ENCODE peak calls at places on chromosomes 12 and 14, in ten cellular contexts. One of them, this sample, is unnamed.

GRCh38 chr14:65336191-65336591 is 76.3 kb upstream of the FUT8 start:
- DNase-seq in choroid plexus epithelial cell: peak
- DNase-seq in cardiac fibroblast: peak
- DNase-seq in RWPE1: no peak
- DNase-seq in GM23248: peak
- DNase-seq in posterior cingulate gyrus: no peak
- DNase-seq in glutamatergic neuron: no peak
- DNase-seq in COR-L47: no peak
- DNase-seq in bronchial epithelial cell: no peak
- DNase-seq in A549: no peak
- DNase-seq in this sample: no peak

GRCh38 chr12:128995619-128996018 is 142.3 kb downstream of the GLT1D1 start:
- DNase-seq in bronchial epithelial cell: no peak
- DNase-seq in posterior cingulate gyrus: no peak
- DNase-seq in GM23248: no peak
- DNase-seq in A549: no peak
- DNase-seq in choroid plexus epithelial cell: no peak
- DNase-seq in RWPE1: no peak
- DNase-seq in COR-L47: no peak
- DNase-seq in cardiac fibroblast: no peak
- DNase-seq in glutamatergic neuron: no peak
- DNase-seq in this sample: no peak

GRCh38 chr14:77184396-77185092 is 2.9 kb downstream of the TMEM63C start:
- DNase-seq in bronchial epithelial cell: peak
- DNase-seq in glutamatergic neuron: no peak
- DNase-seq in RWPE1: no peak
- DNase-seq in choroid plexus epithelial cell: no peak
- DNase-seq in posterior cingulate gyrus: peak
- DNase-seq in A549: no peak
- DNase-seq in GM23248: no peak
- DNase-seq in cardiac fibroblast: no peak
- DNase-seq in COR-L47: no peak
- DNase-seq in this sample: no peak

GRCh38 chr14:57845802-57846531 is 19.9 kb downstream of the SLC35F4 start:
- DNase-seq in bronchial epithelial cell: no peak
- DNase-seq in GM23248: peak
- DNase-seq in A549: no peak
- DNase-seq in COR-L47: no peak
- DNase-seq in glutamatergic neuron: no peak
- DNase-seq in choroid plexus epithelial cell: no peak
- DNase-seq in RWPE1: no peak
- DNase-seq in cardiac fibroblast: no peak
- DNase-seq in posterior cingulate gyrus: no peak
- DNase-seq in this sample: peak

GRCh38 chr12:27542628-27543027 is 18.6 kb downstream of the PPFIBP1 start:
- DNase-seq in COR-L47: no peak
- DNase-seq in glutamatergic neuron: no peak
- DNase-seq in choroid plexus epithelial cell: peak
- DNase-seq in posterior cingulate gyrus: no peak
- DNase-seq in GM23248: peak
- DNase-seq in cardiac fibroblast: peak
- DNase-seq in RWPE1: peak
- DNase-seq in bronchial epithelial cell: peak
- DNase-seq in A549: peak
- DNase-seq in this sample: no peak

GRCh38 chr12:54306925-54307731 is 6.3 kb upstream of the NFE2 start:
- DNase-seq in choroid plexus epithelial cell: peak
- DNase-seq in glutamatergic neuron: no peak
- DNase-seq in A549: peak
- DNase-seq in GM23248: peak
- DNase-seq in posterior cingulate gyrus: no peak
- DNase-seq in COR-L47: no peak
- DNase-seq in bronchial epithelial cell: peak
- DNase-seq in cardiac fibroblast: peak
- DNase-seq in RWPE1: peak
- DNase-seq in this sample: no peak

GRCh38 chr12:117896009-117896408 is 72.8 kb downstream of the KSR2 start:
- DNase-seq in bronchial epithelial cell: no peak
- DNase-seq in cardiac fibroblast: no peak
- DNase-seq in COR-L47: no peak
- DNase-seq in glutamatergic neuron: no peak
- DNase-seq in GM23248: no peak
- DNase-seq in RWPE1: no peak
- DNase-seq in posterior cingulate gyrus: no peak
- DNase-seq in choroid plexus epithelial cell: no peak
- DNase-seq in A549: no peak
- DNase-seq in this sample: no peak

GRCh38 chr14:100031506-100032281 is 33.5 kb upstream of the EVL start:
- DNase-seq in bronchial epithelial cell: peak
- DNase-seq in choroid plexus epithelial cell: peak
- DNase-seq in cardiac fibroblast: peak
- DNase-seq in glutamatergic neuron: no peak
- DNase-seq in posterior cingulate gyrus: no peak
- DNase-seq in COR-L47: no peak
- DNase-seq in GM23248: peak
- DNase-seq in RWPE1: peak
- DNase-seq in A549: peak
- DNase-seq in this sample: peak

GRCh38 chr12:106342397-106343212 is 14.9 kb upstream of the POLR3B start:
- DNase-seq in RWPE1: peak
- DNase-seq in A549: peak
- DNase-seq in cardiac fibroblast: peak
- DNase-seq in GM23248: peak
- DNase-seq in glutamatergic neuron: no peak
- DNase-seq in bronchial epithelial cell: peak
- DNase-seq in choroid plexus epithelial cell: peak
- DNase-seq in COR-L47: no peak
- DNase-seq in posterior cingulate gyrus: no peak
- DNase-seq in this sample: no peak

GRCh38 chr14:27253946-27254345 is 656.1 kb upstream of the NOVA1 start:
- DNase-seq in choroid plexus epithelial cell: no peak
- DNase-seq in COR-L47: no peak
- DNase-seq in glutamatergic neuron: no peak
- DNase-seq in posterior cingulate gyrus: no peak
- DNase-seq in cardiac fibroblast: no peak
- DNase-seq in GM23248: no peak
- DNase-seq in bronchial epithelial cell: no peak
- DNase-seq in A549: no peak
- DNase-seq in RWPE1: no peak
- DNase-seq in this sample: no peak

GRCh38 chr12:50753232-50753769 is 10.6 kb upstream of the ATF1 start:
- DNase-seq in glutamatergic neuron: no peak
- DNase-seq in cardiac fibroblast: no peak
- DNase-seq in bronchial epithelial cell: peak
- DNase-seq in RWPE1: no peak
- DNase-seq in GM23248: no peak
- DNase-seq in choroid plexus epithelial cell: no peak
- DNase-seq in posterior cingulate gyrus: no peak
- DNase-seq in A549: no peak
- DNase-seq in COR-L47: no peak
- DNase-seq in this sample: no peak

GRCh38 chr12:6788972-6789905 is at the start of gene CD4:
- DNase-seq in glutamatergic neuron: no peak
- DNase-seq in cardiac fibroblast: no peak
- DNase-seq in GM23248: no peak
- DNase-seq in A549: no peak
- DNase-seq in choroid plexus epithelial cell: no peak
- DNase-seq in posterior cingulate gyrus: no peak
- DNase-seq in COR-L47: no peak
- DNase-seq in bronchial epithelial cell: no peak
- DNase-seq in RWPE1: no peak
- DNase-seq in this sample: no peak

GRCh38 chr12:586318-587071 is 76.8 kb downstream of the NINJ2 start:
- DNase-seq in GM23248: no peak
- DNase-seq in choroid plexus epithelial cell: no peak
- DNase-seq in posterior cingulate gyrus: no peak
- DNase-seq in glutamatergic neuron: no peak
- DNase-seq in cardiac fibroblast: no peak
- DNase-seq in RWPE1: no peak
- DNase-seq in COR-L47: no peak
- DNase-seq in A549: no peak
- DNase-seq in bronchial epithelial cell: no peak
- DNase-seq in this sample: no peak

GRCh38 chr14:75654127-75654732 is 6.4 kb downstream of the ERG28 start:
- DNase-seq in COR-L47: peak
- DNase-seq in A549: peak
- DNase-seq in cardiac fibroblast: peak
- DNase-seq in GM23248: peak
- DNase-seq in bronchial epithelial cell: peak
- DNase-seq in glutamatergic neuron: peak
- DNase-seq in posterior cingulate gyrus: peak
- DNase-seq in RWPE1: peak
- DNase-seq in choroid plexus epithelial cell: peak
- DNase-seq in this sample: peak

GRCh38 chr14:75453817-75454434 is 26.1 kb downstream of the JDP2 start:
- DNase-seq in choroid plexus epithelial cell: no peak
- DNase-seq in cardiac fibroblast: no peak
- DNase-seq in COR-L47: no peak
- DNase-seq in posterior cingulate gyrus: no peak
- DNase-seq in A549: no peak
- DNase-seq in glutamatergic neuron: no peak
- DNase-seq in GM23248: no peak
- DNase-seq in RWPE1: no peak
- DNase-seq in bronchial epithelial cell: no peak
- DNase-seq in this sample: no peak

GRCh38 chr12:76782440-76782996 is 18.6 kb downstream of the ZDHHC17 start:
- DNase-seq in COR-L47: no peak
- DNase-seq in bronchial epithelial cell: no peak
- DNase-seq in GM23248: no peak
- DNase-seq in RWPE1: no peak
- DNase-seq in A549: no peak
- DNase-seq in glutamatergic neuron: no peak
- DNase-seq in posterior cingulate gyrus: no peak
- DNase-seq in cardiac fibroblast: peak
- DNase-seq in choroid plexus epithelial cell: peak
- DNase-seq in this sample: no peak

GRCh38 chr14:102900631-102901571 is 21.6 kb upstream of the AMN start:
- DNase-seq in choroid plexus epithelial cell: no peak
- DNase-seq in RWPE1: no peak
- DNase-seq in bronchial epithelial cell: no peak
- DNase-seq in cardiac fibroblast: no peak
- DNase-seq in A549: no peak
- DNase-seq in GM23248: no peak
- DNase-seq in glutamatergic neuron: no peak
- DNase-seq in posterior cingulate gyrus: no peak
- DNase-seq in COR-L47: no peak
- DNase-seq in this sample: no peak

GRCh38 chr12:120012067-120012621 is 23.1 kb downstream of the BICDL1 start:
- DNase-seq in COR-L47: peak
- DNase-seq in cardiac fibroblast: peak
- DNase-seq in A549: peak
- DNase-seq in posterior cingulate gyrus: peak
- DNase-seq in choroid plexus epithelial cell: peak
- DNase-seq in RWPE1: peak
- DNase-seq in bronchial epithelial cell: peak
- DNase-seq in GM23248: peak
- DNase-seq in glutamatergic neuron: peak
- DNase-seq in this sample: no peak

GRCh38 chr12:32134144-32134888 is 27.7 kb downstream of the BICD1 start:
- DNase-seq in cardiac fibroblast: peak
- DNase-seq in COR-L47: no peak
- DNase-seq in posterior cingulate gyrus: no peak
- DNase-seq in GM23248: peak
- DNase-seq in glutamatergic neuron: no peak
- DNase-seq in RWPE1: no peak
- DNase-seq in bronchial epithelial cell: peak
- DNase-seq in A549: no peak
- DNase-seq in choroid plexus epithelial cell: peak
- DNase-seq in this sample: no peak

GRCh38 chr12:75526655-75527511 is 15.5 kb upstream of the KRR1 start:
- DNase-seq in choroid plexus epithelial cell: peak
- DNase-seq in glutamatergic neuron: peak
- DNase-seq in GM23248: peak
- DNase-seq in posterior cingulate gyrus: no peak
- DNase-seq in cardiac fibroblast: peak
- DNase-seq in A549: peak
- DNase-seq in COR-L47: peak
- DNase-seq in RWPE1: peak
- DNase-seq in bronchial epithelial cell: peak
- DNase-seq in this sample: no peak

GRCh38 chr12:124646385-124647230 is 79.2 kb upstream of the NCOR2 start:
- DNase-seq in glutamatergic neuron: no peak
- DNase-seq in GM23248: peak
- DNase-seq in A549: no peak
- DNase-seq in cardiac fibroblast: no peak
- DNase-seq in choroid plexus epithelial cell: no peak
- DNase-seq in COR-L47: no peak
- DNase-seq in posterior cingulate gyrus: peak
- DNase-seq in RWPE1: no peak
- DNase-seq in bronchial epithelial cell: no peak
- DNase-seq in this sample: no peak